ENCODE peak calls at places on chromosome 14, in ten cellular contexts. H is heart left ventricle, W is adrenal gland, E is cardiac fibroblast, U is AG10803, S is choroid plexus epithelial cell, G is pancreas, I is GM12865, C is A549, Z is fibroblast of lung. J is an unnamed sample.

GRCh38 chr14:68779761-68780323 is 13.0 kb downstream of the ZFP36L1 start:
- DNase-seq in H (no peak), W (peak), E (peak), U (peak), S (peak), G (no peak), I (no peak), C (peak), Z (peak), J (no peak)

GRCh38 chr14:89630096-89630829 is 213.2 kb upstream of the FOXN3 start:
- DNase-seq in H (no peak), W (no peak), E (peak), U (peak), S (no peak), G (no peak), I (no peak), C (no peak), Z (peak), J (no peak)

GRCh38 chr14:63204407-63205280 is at the start of gene RHOJ:
- DNase-seq in H (peak), W (no peak), E (peak), U (no peak), S (peak), G (peak), I (no peak), C (no peak), Z (peak), J (peak)

GRCh38 chr14:77549451-77549850 is 50.8 kb upstream of the ISM2 start:
- DNase-seq in H (no peak), W (no peak), E (no peak), U (no peak), S (no peak), G (no peak), I (no peak), C (no peak), Z (no peak), J (no peak)

GRCh38 chr14:98130691-98131090 is 1141.3 kb downstream of the BCL11B start:
- DNase-seq in H (no peak), W (peak), E (no peak), U (no peak), S (no peak), G (no peak), I (no peak), C (no peak), Z (peak), J (no peak)

GRCh38 chr14:34604990-34605389 is 25.0 kb downstream of the SNX6 start:
- DNase-seq in H (no peak), W (no peak), E (peak), U (peak), S (peak), G (no peak), I (no peak), C (peak), Z (peak), J (no peak)

GRCh38 chr14:54699087-54699530 is 132.2 kb downstream of the SAMD4A start:
- DNase-seq in H (no peak), W (peak), E (no peak), U (peak), S (no peak), G (no peak), I (no peak), C (no peak), Z (peak), J (peak)

GRCh38 chr14:37599527-37600368 is 4.3 kb downstream of the TTC6 start:
- DNase-seq in H (peak), W (no peak), E (no peak), U (no peak), S (no peak), G (peak), I (no peak), C (no peak), Z (no peak), J (no peak)

GRCh38 chr14:106268013-106268727 is 741.8 kb downstream of the TMEM121 start:
- DNase-seq in H (peak), W (no peak), E (no peak), U (no peak), S (no peak), G (no peak), I (peak), C (peak), Z (no peak), J (no peak)

GRCh38 chr14:33435911-33436310 is 497.2 kb downstream of the NPAS3 start:
- DNase-seq in H (no peak), W (no peak), E (peak), U (peak), S (peak), G (no peak), I (no peak), C (no peak), Z (peak), J (no peak)

GRCh38 chr14:23869078-23869719 is 84.4 kb upstream of the DHRS4 start:
- DNase-seq in H (no peak), W (no peak), E (no peak), U (no peak), S (no peak), G (no peak), I (no peak), C (no peak), Z (no peak), J (no peak)

GRCh38 chr14:32259368-32260013 is 56.4 kb upstream of the RNU6-8 start:
- DNase-seq in H (no peak), W (no peak), E (peak), U (peak), S (peak), G (no peak), I (peak), C (peak), Z (peak), J (no peak)

DNA sequence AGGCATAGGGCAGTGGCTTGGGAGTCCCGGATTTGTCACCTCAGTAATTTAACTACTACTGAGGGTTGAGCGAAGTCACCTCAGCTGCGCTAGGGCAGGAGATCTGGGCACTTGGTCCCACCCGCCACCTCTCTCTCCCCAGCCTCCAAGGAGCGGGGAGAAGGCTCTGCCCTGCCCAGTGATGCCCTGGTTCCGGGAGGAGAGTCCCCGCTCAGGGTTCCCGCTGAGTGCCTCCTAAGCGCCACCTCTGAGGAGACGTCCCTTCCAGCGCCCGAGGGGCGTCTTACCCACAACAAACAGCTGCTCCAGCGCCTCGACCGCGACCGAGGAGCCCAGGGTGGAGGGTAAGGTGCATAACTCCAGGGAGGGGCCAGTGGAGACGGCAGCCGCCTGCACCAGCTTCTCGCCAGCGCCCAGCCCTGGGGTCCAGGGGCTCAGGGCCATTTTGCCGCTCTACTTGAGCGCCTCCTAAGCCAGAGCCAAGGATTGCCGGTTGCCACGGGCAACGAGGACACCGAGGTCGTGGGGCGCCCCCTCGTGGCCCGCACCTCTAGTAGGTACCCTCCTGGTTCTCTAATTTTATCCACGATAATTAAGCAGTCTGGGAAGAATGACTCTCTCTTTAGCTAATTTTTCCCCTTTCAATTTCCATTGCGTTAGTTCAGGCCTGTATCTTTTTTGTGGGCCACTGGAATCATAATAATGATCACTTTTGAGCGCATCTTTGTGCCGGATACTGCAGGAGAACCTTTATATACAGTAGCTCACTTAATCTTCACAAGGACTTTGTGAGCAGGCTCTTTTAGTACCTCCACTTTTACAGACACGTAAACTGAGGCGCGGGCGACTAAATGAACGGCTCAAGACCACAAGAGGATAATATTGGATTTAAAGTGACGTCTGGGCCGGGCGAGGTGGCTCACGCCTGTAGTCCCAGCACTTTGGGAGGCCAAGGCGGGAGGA is at the start of gene CCDC175:
- DNase-seq in H (peak), W (peak), E (peak), U (peak), S (peak), G (peak), I (peak), C (peak), Z (peak), J (peak)
- TF ChIP-seq CTCF in H (peak), W (peak), E (peak), U (peak), S (peak), G (peak), I (peak), C (peak), Z (peak), J (peak)

GRCh38 chr14:101077511-101078074 is 174.1 kb upstream of the RTL1 start:
- DNase-seq in H (no peak), W (no peak), E (no peak), U (no peak), S (peak), G (peak), I (no peak), C (no peak), Z (peak), J (no peak)
- H3K4me3 ChIP-seq in H (no peak), W (no peak), E (peak), U (no peak), S (peak), G (peak), I (no peak), C (no peak), Z (no peak), J (no peak)

GRCh38 chr14:28609228-28609828 is 157.3 kb upstream of the FOXG1 start:
- DNase-seq in H (no peak), W (peak), E (peak), U (peak), S (peak), G (no peak), I (peak), C (peak), Z (peak), J (peak)
- TF ChIP-seq CTCF in H (peak), W (peak), E (peak), U (peak), S (peak), G (peak), I (peak), C (peak), Z (peak), J (peak)

GRCh38 chr14:91323671-91324605 is 79.4 kb upstream of the GPR68 start:
- DNase-seq in H (peak), W (peak), E (peak), U (peak), S (peak), G (peak), I (peak), C (peak), Z (peak), J (peak)
- H3K4me3 ChIP-seq in H (peak), W (no peak), E (peak), U (peak), S (no peak), G (no peak), I (peak), C (no peak), Z (peak), J (peak)

GRCh38 chr14:57865450-57866198 is at the start of gene SLC35F4:
- DNase-seq in H (peak), W (peak), E (no peak), U (no peak), S (peak), G (peak), I (no peak), C (no peak), Z (peak), J (peak)
- TF ChIP-seq CTCF in H (no peak), W (no peak), E (no peak), U (no peak), S (no peak), G (no peak), I (no peak), C (no peak), Z (no peak), J (no peak)

J was measured in psoas muscle.